ENCODE peak calls at places on chromosomes 13 and 19, in four cellular contexts. K is heart right ventricle; O is HepG2; M is effector memory CD4-positive, alpha-beta T cell. N is an unnamed sample. For H3K9me3 and H3K27me3, the result is how much of the 10 kb centered on the place peaks cover.

GRCh38 chr19:45798995-45799517 is 6.4 kb upstream of the DMWD start:
- DNase-seq in K (peak), O (peak), M (peak), N (peak)

GRCh38 chr19:8609210-8610040 is 1.1 kb downstream of the ADAMTS10 start:
- DNase-seq in K (peak), O (peak), M (no peak), N (no peak)

GRCh38 chr13:60514891-60515290 is 117.9 kb downstream of the TDRD3 start:
- DNase-seq in K (no peak), O (no peak), M (no peak), N (no peak)

GRCh38 chr13:102779426-102780159 is 6.0 kb upstream of the TEX30 start:
- DNase-seq in K (no peak), O (no peak), M (no peak), N (peak)

GRCh38 chr13:48294670-48295069 is 8.9 kb upstream of the RB1 start:
- DNase-seq in K (no peak), O (peak), M (no peak), N (no peak)

GRCh38 chr13:76019421-76020044 is 383.4 kb downstream of the LMO7 start:
- DNase-seq in K (peak), O (peak), M (no peak), N (peak)

GRCh38 chr19:31350693-31351211 is 1.5 kb upstream of the TSHZ3 start:
- DNase-seq in K (peak), O (no peak), M (no peak), N (no peak)

GRCh38 chr13:21619633-21620220 is 15.8 kb upstream of the MICU2 start:
- DNase-seq in K (no peak), O (no peak), M (no peak), N (no peak)

GRCh38 chr19:1780272-1780957 is 27.1 kb downstream of the ONECUT3 start:
- DNase-seq in K (no peak), O (peak), M (no peak), N (no peak)

GRCh38 chr19:50835103-50835784 is 1.9 kb upstream of the KLK15 start:
- DNase-seq in K (no peak), O (no peak), M (no peak), N (peak)

GRCh38 chr19:18436651-18437478 is 1.1 kb downstream of the ISYNA1 start:
- DNase-seq in K (peak), O (peak), M (peak), N (peak)

GRCh38 chr13:47397739-47398138 is 500.9 kb upstream of the HTR2A start:
- DNase-seq in K (no peak), O (no peak), M (no peak), N (no peak)

GRCh38 chr19:16861875-16862274 is 26.9 kb upstream of the F2RL3 start:
- DNase-seq in K (no peak), O (no peak), M (no peak), N (no peak)

GRCh38 chr13:98576215-98576945 is 527 bp downstream of the STK24 start:
- DNase-seq in K (peak), O (no peak), M (peak), N (peak)

GRCh38 chr13:21579754-21580316 is 24.1 kb downstream of the MICU2 start:
- DNase-seq in K (no peak), O (no peak), M (no peak), N (no peak)

GRCh38 chr13:30898721-30899188 is 7.3 kb upstream of the MEDAG start:
- DNase-seq in K (peak), O (peak), M (no peak), N (no peak)

GRCh38 chr13:39225860-39226259 is 187.6 kb downstream of the NHLRC3 start:
- DNase-seq in K (no peak), O (no peak), M (no peak), N (no peak)

GRCh38 chr13:73062368-73062767 is 3.6 kb downstream of the KLF5 start:
- DNase-seq in K (no peak), O (no peak), M (no peak), N (peak)

GRCh38 chr13:79485014-79485441 is 4.1 kb downstream of the NDFIP2 start:
- DNase-seq in K (no peak), O (peak), M (no peak), N (peak)

GRCh38 chr19:33403973-33404304 is 30.4 kb downstream of the CEBPG start:
- DNase-seq in K (no peak), O (no peak), M (no peak), N (no peak)

GRCh38 chr19:33366917-33367316 is 6.6 kb upstream of the CEBPG start:
- DNase-seq in K (no peak), O (no peak), M (no peak), N (peak)

GRCh38 chr19:31511098-31511497 is 161.9 kb upstream of the TSHZ3 start:
- DNase-seq in K (no peak), O (no peak), M (no peak), N (no peak)

GRCh38 chr13:91946498-91947070 is 548.2 kb downstream of the GPC5 start:
- DNase-seq in K (no peak), O (peak), M (no peak), N (no peak)

GRCh38 chr19:51098366-51099069 is 9.7 kb downstream of the CTU1 start:
- DNase-seq in K (no peak), O (no peak), M (no peak), N (no peak)

GRCh38 chr13:23107665-23108064 is 73.1 kb upstream of the SGCG start:
- DNase-seq in K (no peak), O (no peak), M (no peak), N (no peak)
- H3K9me3 ChIP-seq in K (under half), O (under half), M (under half), N (under half)

DNA sequence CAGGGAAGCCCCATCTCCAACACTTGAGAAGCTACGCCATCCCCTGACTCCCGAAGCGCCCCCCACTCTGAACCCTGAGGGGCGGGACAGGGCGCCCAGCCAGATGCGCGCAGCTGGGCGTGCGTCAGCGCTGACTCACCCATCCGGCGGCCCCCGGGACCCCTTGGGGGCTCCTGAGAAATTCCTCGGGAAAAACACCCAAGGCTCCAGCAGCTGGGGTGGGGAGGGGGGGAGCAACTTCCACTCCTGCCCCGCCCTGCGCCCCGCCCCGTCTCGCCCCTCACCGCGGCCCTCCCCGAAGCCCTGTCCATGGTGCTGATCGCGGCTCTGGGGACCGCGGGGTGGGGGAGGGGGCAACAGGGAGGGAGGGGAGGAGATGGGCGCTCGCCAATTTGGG is 1.0 kb downstream of the COL5A3 start:
- DNase-seq in K (peak), O (no peak), M (peak), N (no peak)
- H3K27me3 ChIP-seq in K (half or more), O (under half), M (under half), N (under half)

DNA sequence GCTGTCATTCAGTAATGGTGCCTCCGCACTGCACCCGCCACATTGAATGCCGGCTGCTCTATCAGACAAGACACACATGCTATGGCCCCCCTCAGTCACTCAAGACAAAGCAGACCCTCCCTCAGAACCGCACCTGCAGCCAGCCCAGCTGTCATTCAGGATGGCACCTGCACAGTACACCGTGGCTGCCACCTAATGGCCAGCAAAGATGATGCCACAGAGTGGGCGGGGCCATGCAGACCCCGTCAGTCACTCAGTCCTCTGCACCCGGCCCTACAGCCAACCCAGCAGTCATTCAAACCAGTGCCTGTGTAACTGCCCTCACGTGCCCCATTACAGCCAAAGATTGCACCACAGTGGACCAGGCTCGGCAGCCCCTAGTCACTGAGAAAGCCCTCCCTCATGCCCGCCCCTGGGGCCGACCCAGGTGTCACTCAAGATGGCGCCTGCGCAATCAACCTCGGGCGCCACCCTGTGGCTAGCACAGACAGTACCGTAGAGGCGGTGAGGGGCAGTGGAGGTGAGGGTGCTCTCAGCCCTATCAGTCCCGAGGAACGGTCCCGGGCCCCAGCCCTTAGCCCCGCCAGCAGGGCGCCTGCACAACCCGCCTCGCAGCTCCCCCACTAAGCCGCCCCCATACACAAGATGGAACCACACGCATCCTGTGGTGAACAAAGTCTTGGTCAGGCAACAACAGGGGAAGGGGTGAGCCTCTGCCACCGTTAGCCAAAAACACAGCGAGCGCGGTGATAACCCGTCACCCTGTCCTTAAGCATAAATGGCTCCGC is 2.4 kb downstream of the PEG3 start:
- DNase-seq in K (peak), O (peak), M (no peak), N (no peak)
- H3K9me3 ChIP-seq in K (under half), O (under half), M (under half), N (under half)

GRCh38 chr19:6020972-6021805 is 43.2 kb upstream of the RANBP3 start:
- DNase-seq in K (no peak), O (peak), M (no peak), N (no peak)
- H3K27me3 ChIP-seq in K (under half), O (under half), M (under half), N (under half)

GRCh38 chr19:52566121-52566520 is 4.0 kb upstream of the ZNF701 start:
- DNase-seq in K (no peak), O (no peak), M (no peak), N (no peak)

GRCh38 chr19:52570005-52570861 is at the start of gene ZNF701:
- DNase-seq in K (peak), O (peak), M (peak), N (peak)

GRCh38 chr19:52567921-52568320 is 2.2 kb upstream of the ZNF701 start:
- DNase-seq in K (no peak), O (no peak), M (no peak), N (no peak)

DNA sequence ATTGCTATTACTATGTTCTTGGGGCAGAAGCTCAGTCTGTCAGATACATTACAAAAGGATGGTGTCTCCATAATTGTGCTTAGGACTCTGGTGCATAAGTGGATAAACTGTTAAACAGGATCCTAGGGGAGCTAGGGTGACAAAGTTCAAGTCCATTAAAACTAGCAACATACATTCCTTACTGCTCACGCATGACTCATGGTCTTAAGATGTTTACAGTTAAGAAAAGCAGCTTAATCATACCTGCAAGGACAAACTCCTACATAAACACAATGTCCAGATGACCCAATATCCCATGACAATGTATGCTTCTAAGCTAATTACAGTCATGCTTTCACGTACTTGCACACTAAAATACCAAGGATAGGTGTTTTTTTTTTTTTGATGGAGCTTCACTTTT is 3.5 kb upstream of the ZNF701 start:
- DNase-seq in K (no peak), O (no peak), M (no peak), N (peak)
- H3K9me3 ChIP-seq in K (under half), O (half or more), M (under half), N (under half)

GRCh38 chr19:41530184-41530534 is 45.8 kb upstream of the CEACAM21 start:
- DNase-seq in K (no peak), O (no peak), M (no peak), N (no peak)

GRCh38 chr19:41529484-41530183 is 46.3 kb upstream of the CEACAM21 start:
- DNase-seq in K (no peak), O (no peak), M (no peak), N (no peak)

GRCh38 chr19:41530761-41531301 is 45.1 kb upstream of the CEACAM21 start:
- DNase-seq in K (peak), O (no peak), M (no peak), N (no peak)

GRCh38 chr19:41527079-41527478 is 48.9 kb upstream of the CEACAM21 start:
- DNase-seq in K (no peak), O (no peak), M (no peak), N (no peak)

DNA sequence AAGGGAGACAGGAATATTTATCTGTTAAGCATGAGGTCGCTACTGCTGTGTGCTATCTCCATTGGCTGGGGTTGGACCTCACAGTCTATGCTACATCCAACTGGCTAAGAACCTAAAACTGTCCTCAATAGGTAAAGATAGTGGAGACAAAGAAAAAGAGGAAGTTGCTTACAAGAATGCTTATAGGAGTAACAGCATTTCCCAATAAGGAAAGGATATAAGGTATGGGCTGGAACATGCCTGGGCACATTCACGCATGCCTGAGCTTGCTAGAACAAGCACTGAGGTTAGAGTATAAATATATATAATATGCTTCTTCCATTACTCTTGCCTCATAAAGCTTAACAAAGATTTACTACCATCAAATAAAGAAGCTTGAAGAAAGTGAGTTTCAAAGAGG is 47.9 kb upstream of the CEACAM21 start:
- DNase-seq in K (no peak), O (no peak), M (no peak), N (no peak)
- H3K27me3 ChIP-seq in K (under half), O (under half), M (under half), N (under half)

GRCh38 chr19:41624515-41624914 is 2.4 kb downstream of the CEACAM4 start:
- DNase-seq in K (no peak), O (no peak), M (no peak), N (no peak)

GRCh38 chr19:41619018-41619571 is 7.8 kb downstream of the CEACAM4 start:
- DNase-seq in K (no peak), O (no peak), M (no peak), N (no peak)

GRCh38 chr19:41620171-41620570 is 6.7 kb downstream of the CEACAM4 start:
- DNase-seq in K (no peak), O (no peak), M (no peak), N (no peak)

GRCh38 chr19:41623360-41623759 is 3.5 kb downstream of the CEACAM4 start:
- DNase-seq in K (no peak), O (no peak), M (no peak), N (no peak)

GRCh38 chr19:41621654-41622053 is 5.2 kb downstream of the CEACAM4 start:
- DNase-seq in K (no peak), O (no peak), M (no peak), N (no peak)
- H3K9me3 ChIP-seq in K (under half), O (under half), M (under half), N (under half)

DNA sequence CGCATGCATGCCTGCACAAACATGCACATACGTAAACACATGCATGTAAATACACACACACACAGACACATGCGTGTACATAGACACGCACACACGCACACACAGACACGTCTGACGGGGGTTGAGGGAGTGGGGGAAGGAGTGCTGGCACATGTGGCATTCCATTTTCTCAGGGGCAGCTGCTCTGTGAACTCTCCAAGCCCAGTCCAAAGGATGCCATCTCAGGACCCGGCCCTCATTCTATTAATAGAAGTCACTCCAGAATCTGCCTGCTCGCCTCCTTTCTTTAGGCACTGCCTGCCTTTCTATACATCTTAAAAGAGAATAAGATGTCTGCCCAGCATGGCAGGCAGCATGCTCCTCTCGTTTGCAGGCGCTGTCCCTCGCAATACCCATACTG is 5.3 kb downstream of the ARHGEF7 start:
- DNase-seq in K (no peak), O (no peak), M (no peak), N (no peak)
- H3K27me3 ChIP-seq in K (under half), O (half or more), M (under half), N (under half)

DNA sequence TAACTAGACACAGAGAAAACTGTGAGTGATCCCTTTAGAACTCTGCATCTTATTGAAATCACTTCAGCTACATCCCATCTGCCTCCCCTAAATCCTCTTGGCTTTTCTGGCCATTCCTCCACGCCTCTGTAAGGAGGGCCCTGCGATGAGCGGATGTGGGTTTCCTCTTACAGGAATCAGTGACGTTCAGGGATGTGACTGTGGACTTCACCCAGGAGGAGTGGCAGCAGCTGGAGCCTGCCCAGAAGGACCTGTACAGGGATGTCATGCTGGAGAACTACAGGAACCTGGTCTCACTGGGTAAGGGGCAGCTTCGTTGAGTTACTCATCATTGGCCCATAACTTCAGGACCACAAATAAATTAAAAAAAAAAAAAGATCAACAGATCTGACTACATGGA is 18.5 kb downstream of the ZNF71 start:
- DNase-seq in K (no peak), O (no peak), M (no peak), N (no peak)
- H3K9me3 ChIP-seq in K (under half), O (half or more), M (half or more), N (under half)